ENCODE peak calls at places on chromosomes 6 and 20, in ten cellular contexts. L, W, D, Z, F, A, H, K, G and O are unnamed samples. For H3K27me3, the result is how much of the 10 kb centered on the place peaks cover.

GRCh38 chr6:169291148-169291547 is 37.5 kb upstream of the THBS2 start:
- DNase-seq in H (no peak), Z (no peak), F (no peak), A (no peak), K (no peak), W (no peak), L (no peak), G (no peak), D (no peak), O (no peak)

GRCh38 chr6:160933256-160933655 is 58.3 kb upstream of the MAP3K4 start:
- DNase-seq in G (no peak), F (no peak), A (peak), H (no peak), D (no peak), K (peak), W (no peak), L (no peak), Z (peak), O (no peak)

GRCh38 chr6:149614352-149614751 is 34.2 kb downstream of the KATNA1 start:
- DNase-seq in Z (no peak), K (no peak), D (no peak), G (no peak), F (no peak), W (no peak), H (no peak), A (no peak), L (no peak), O (no peak)

GRCh38 chr6:129501401-129502051 is 208.5 kb downstream of the ARHGAP18 start:
- DNase-seq in F (peak), D (peak), Z (peak), H (peak), G (peak), K (peak), A (no peak), L (no peak), W (peak), O (peak)

GRCh38 chr6:18087396-18088165 is 34.9 kb downstream of the NHLRC1 start:
- DNase-seq in G (no peak), A (no peak), D (no peak), H (no peak), K (no peak), F (no peak), L (no peak), Z (no peak), W (no peak), O (no peak)

GRCh38 chr6:26240157-26240980 is 124.6 kb upstream of the BTN3A2 start:
- DNase-seq in A (peak), W (peak), K (peak), F (peak), Z (no peak), G (peak), H (no peak), L (peak), D (peak), O (peak)

GRCh38 chr6:169838291-169839028 is 87.0 kb downstream of the ERMARD start:
- DNase-seq in W (peak), G (no peak), L (no peak), Z (no peak), H (no peak), F (no peak), K (peak), A (no peak), D (no peak), O (no peak)

GRCh38 chr6:134663800-134664535 is 285.9 kb downstream of the ALDH8A1 start:
- DNase-seq in G (no peak), D (no peak), Z (no peak), F (no peak), K (no peak), A (no peak), H (no peak), L (no peak), W (no peak), O (no peak)

GRCh38 chr20:33709398-33709797 is 10.7 kb downstream of the PXMP4 start:
- DNase-seq in F (no peak), W (no peak), L (no peak), D (no peak), Z (no peak), H (no peak), K (no peak), A (no peak), G (peak), O (no peak)

GRCh38 chr6:106486236-106486635 is 125.7 kb downstream of the CRYBG1 start:
- DNase-seq in D (no peak), K (no peak), A (no peak), L (no peak), F (no peak), W (no peak), Z (no peak), H (no peak), G (no peak), O (no peak)

GRCh38 chr6:138772596-138773176 is 883 bp upstream of the CCDC28A start:
- DNase-seq in K (no peak), D (no peak), Z (no peak), H (no peak), A (no peak), W (no peak), L (no peak), G (no peak), F (no peak), O (no peak)

GRCh38 chr6:161318456-161318855 is 44.6 kb upstream of the AGPAT4 start:
- DNase-seq in F (no peak), G (no peak), Z (peak), W (no peak), K (no peak), A (no peak), L (no peak), D (no peak), H (no peak), O (peak)

GRCh38 chr20:51928931-51929330 is 126.6 kb upstream of the SALL4 start:
- DNase-seq in H (no peak), G (no peak), W (no peak), A (no peak), D (no peak), F (no peak), Z (no peak), K (no peak), L (no peak), O (no peak)

GRCh38 chr20:13274311-13274965 is 53.4 kb downstream of the ISM1 start:
- DNase-seq in H (no peak), F (no peak), Z (no peak), L (no peak), A (no peak), G (no peak), K (peak), D (no peak), W (no peak), O (no peak)

GRCh38 chr6:109202409-109203264 is 107.3 kb downstream of the CEP57L1 start:
- DNase-seq in Z (no peak), A (no peak), H (no peak), D (no peak), W (no peak), L (no peak), F (no peak), K (no peak), G (no peak), O (no peak)

GRCh38 chr6:42369568-42369967 is 82.2 kb downstream of the TRERF1 start:
- DNase-seq in D (no peak), W (no peak), L (no peak), A (no peak), K (no peak), H (no peak), G (no peak), F (no peak), Z (no peak), O (no peak)
- H3K4me3 ChIP-seq in D (no peak), W (no peak), L (no peak), A (no peak), K (no peak), H (no peak), G (no peak), F (no peak), Z (no peak), O (no peak)

GRCh38 chr6:722608-723007 is 29.7 kb upstream of the EXOC2 start:
- DNase-seq in K (no peak), F (no peak), W (no peak), A (no peak), G (no peak), D (no peak), L (no peak), Z (no peak), H (no peak), O (no peak)

GRCh38 chr6:722077-722524 is 29.2 kb upstream of the EXOC2 start:
- DNase-seq in G (peak), F (peak), H (peak), W (peak), Z (peak), K (peak), A (peak), L (no peak), D (peak), O (peak)

GRCh38 chr6:718345-718744 is 25.4 kb upstream of the EXOC2 start:
- DNase-seq in D (no peak), G (no peak), Z (no peak), L (no peak), H (no peak), A (no peak), W (no peak), F (no peak), K (no peak), O (no peak)

GRCh38 chr6:727796-728195 is 34.9 kb upstream of the EXOC2 start:
- DNase-seq in D (no peak), H (no peak), K (no peak), G (no peak), W (no peak), F (no peak), Z (no peak), L (no peak), A (no peak), O (no peak)

DNA sequence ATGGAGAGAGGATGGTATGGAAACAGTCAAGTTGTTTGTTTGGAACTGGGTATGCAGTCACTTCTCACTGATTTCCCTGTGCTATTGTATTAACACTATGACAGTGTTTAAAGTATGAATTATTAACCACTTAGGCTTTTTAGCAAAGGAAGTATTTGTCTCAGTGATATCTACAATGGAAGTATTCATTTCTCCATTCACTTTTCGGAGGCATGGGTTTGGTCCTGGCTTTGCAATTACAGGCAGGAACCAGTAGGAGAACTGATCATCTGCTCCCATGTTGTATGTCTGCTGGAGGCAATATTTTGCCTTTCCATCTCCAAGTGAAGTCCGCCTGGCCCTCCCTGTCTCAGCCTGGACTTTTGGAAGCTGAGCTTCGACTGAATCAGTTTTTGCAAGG is 30.6 kb upstream of the EXOC2 start:
- DNase-seq in D (no peak), K (no peak), H (no peak), A (no peak), G (no peak), Z (no peak), W (no peak), L (no peak), F (no peak), O (no peak)
- TF ChIP-seq CTCF in D (no peak), K (peak), H (no peak), A (no peak), G (no peak), Z (no peak), W (no peak), L (peak), F (no peak), O (no peak)

DNA sequence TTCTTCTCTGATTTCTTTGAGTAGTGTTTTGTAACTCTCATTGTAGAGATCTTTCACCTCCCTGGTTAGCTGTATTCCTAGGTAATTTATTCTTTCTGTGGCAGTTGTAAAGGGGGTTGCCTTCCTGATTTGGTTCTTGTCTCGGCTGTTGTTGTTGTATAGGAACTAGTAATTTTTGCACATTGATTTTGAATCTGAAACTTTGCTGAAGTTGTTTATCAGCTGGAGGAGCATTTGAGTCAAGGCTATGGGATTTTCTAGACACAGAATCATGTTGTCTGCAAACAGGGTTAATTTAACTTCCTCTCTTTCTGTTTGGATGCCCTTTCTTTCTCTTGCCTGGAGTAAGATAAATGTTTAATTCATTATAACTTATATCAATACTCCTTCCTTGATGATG is 86.4 kb downstream of the OLIG3 start:
- DNase-seq in G (no peak), K (no peak), A (no peak), H (no peak), Z (no peak), L (no peak), W (no peak), F (no peak), D (no peak), O (no peak)
- H3K27me3 ChIP-seq in G (under half), K (half or more), A (under half), H (under half), Z (under half), L (under half), W (under half), F (under half), D (under half), O (under half)

GRCh38 chr20:22578221-22579118 is 5.9 kb downstream of the FOXA2 start:
- DNase-seq in K (peak), H (no peak), Z (peak), F (no peak), D (no peak), L (no peak), A (no peak), W (no peak), G (no peak), O (no peak)
- H3K4me3 ChIP-seq in K (peak), H (no peak), Z (peak), F (peak), D (no peak), L (no peak), A (peak), W (no peak), G (no peak), O (no peak)

DNA sequence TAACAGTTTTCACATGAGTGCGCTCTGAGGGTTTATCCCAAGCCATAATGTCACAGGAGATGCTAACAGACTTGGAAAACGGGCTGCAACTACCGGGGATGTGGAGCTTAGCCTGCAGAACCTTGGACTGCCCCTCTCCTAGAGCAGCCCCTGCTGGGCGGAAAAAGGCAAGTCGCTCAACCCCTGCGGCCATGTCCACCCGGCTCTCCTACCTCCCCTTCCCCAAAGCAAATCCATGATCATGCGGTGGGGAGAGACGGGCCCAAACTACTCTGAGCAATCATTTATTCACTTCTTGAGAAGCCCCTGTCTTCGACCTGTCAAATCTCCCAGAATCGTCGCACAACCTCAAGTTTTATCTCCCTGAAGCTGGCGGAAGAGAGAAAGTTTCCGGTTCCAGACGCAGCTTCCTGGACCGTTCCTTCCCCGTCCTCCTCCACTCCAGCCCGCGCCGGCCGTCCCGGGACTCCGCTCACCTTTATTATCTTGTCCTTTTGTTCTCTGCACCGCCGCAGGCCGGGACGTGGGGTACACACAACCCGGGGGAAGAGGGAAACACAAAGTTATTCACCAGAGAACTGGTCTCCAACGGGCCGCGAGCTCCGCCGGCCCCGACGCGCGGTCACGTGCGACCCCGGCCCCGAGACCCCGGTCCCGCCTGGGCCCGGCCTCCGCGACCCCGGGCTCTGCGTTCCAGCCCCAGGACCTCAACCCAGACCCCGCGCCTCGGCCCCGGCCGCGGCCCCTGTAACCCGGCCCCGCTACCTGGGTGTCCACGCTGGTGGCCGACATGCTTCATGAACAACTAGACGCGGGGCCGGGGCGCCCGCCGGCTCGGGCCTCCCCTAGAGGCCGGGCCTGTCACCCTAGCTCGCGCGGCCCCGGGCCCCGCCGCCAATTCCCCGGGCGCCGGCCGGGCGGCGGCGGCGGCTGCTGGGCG is 560 bp downstream of the YTHDF1 start:
- DNase-seq in D (no peak), F (no peak), W (no peak), G (peak), A (no peak), H (no peak), Z (peak), K (peak), L (no peak), O (no peak)
- TF ChIP-seq CTCF in D (no peak), F (no peak), W (no peak), G (no peak), A (no peak), H (peak), Z (peak), K (peak), L (peak), O (no peak)

GRCh38 chr6:44359973-44360372 is 17.5 kb downstream of the SPATS1 start:
- DNase-seq in Z (no peak), H (no peak), F (no peak), D (no peak), A (no peak), K (no peak), L (no peak), W (no peak), G (no peak), O (no peak)
- H3K27me3 ChIP-seq in Z (under half), H (under half), F (under half), D (under half), A (half or more), K (under half), L (under half), W (under half), G (under half), O (under half)